ENCODE peak calls at places on chromosomes 2 and 18, in four cellular contexts. V, M, A and G are unnamed samples.

GRCh38 chr18:79511271-79511670 is 115.5 kb downstream of the NFATC1 start:
- DNase-seq in A (no peak), M (no peak), V (no peak), G (no peak)

GRCh38 chr2:28842042-28842441 is 28.1 kb downstream of the TRMT61B start:
- DNase-seq in V (no peak), A (no peak), M (no peak), G (no peak)

GRCh38 chr18:21968334-21968733 is 201.1 kb upstream of the GATA6 start:
- DNase-seq in A (no peak), M (no peak), V (no peak), G (no peak)

GRCh38 chr2:231714639-231715498 is 6.5 kb downstream of the PTMA start:
- DNase-seq in M (peak; percentile 89), A (peak; percentile 75), V (no peak), G (no peak)

GRCh38 chr2:72150961-72151356 is 3.3 kb upstream of the CYP26B1 start:
- DNase-seq in A (no peak), M (no peak), V (no peak), G (no peak)

GRCh38 chr2:232039086-232039485 is 77.6 kb downstream of the DIS3L2 start:
- DNase-seq in A (no peak), V (no peak), M (no peak), G (no peak)

GRCh38 chr2:189982777-189983394 is 79.6 kb downstream of the MSTN start:
- DNase-seq in M (no peak), V (no peak), A (no peak), G (no peak)

GRCh38 chr2:148992448-148992847 is 46.1 kb upstream of the LYPD6B start:
- DNase-seq in V (no peak), A (no peak), M (no peak), G (no peak)

GRCh38 chr2:150586858-150587257 is 99.4 kb upstream of the RND3 start:
- DNase-seq in V (no peak), M (no peak), A (no peak), G (no peak)

GRCh38 chr2:232315923-232316299 is 62.6 kb upstream of the ALPP start:
- DNase-seq in M (no peak), A (no peak), V (no peak), G (no peak)

GRCh38 chr2:176814740-176815367 is 397.7 kb upstream of the HNRNPA3 start:
- DNase-seq in M (peak; percentile 8), A (peak; percentile 46), V (no peak), G (no peak)

GRCh38 chr2:240410004-240410403 is 25.5 kb upstream of the GPC1 start:
- DNase-seq in A (no peak), M (no peak), V (no peak), G (no peak)

GRCh38 chr2:153059338-153060052 is 341.1 kb downstream of the ARL6IP6 start:
- DNase-seq in V (no peak), A (no peak), M (no peak), G (no peak)

GRCh38 chr2:47038656-47039501 is 116.2 kb downstream of the STPG4 start:
- DNase-seq in A (no peak), V (no peak), M (peak; percentile 47), G (peak; percentile 45)

GRCh38 chr2:148990968-148991367 is 47.5 kb upstream of the LYPD6B start:
- DNase-seq in M (no peak), A (no peak), V (no peak), G (no peak)

GRCh38 chr2:189821953-189822748 is 37.9 kb downstream of the PMS1 start:
- DNase-seq in M (no peak), V (no peak), A (no peak), G (no peak)

GRCh38 chr2:98759338-98759737 is 28.4 kb upstream of the MGAT4A start:
- DNase-seq in V (no peak), A (no peak), M (no peak), G (no peak)

GRCh38 chr18:27750014-27750413 is 426.9 kb downstream of the CDH2 start:
- DNase-seq in A (peak; percentile 7), V (peak; percentile 21), M (no peak), G (no peak)

GRCh38 chr2:180406687-180407086 is 399.6 kb upstream of the CWC22 start:
- DNase-seq in M (no peak), A (no peak), V (no peak), G (no peak)

GRCh38 chr2:226771067-226771466 is 28.6 kb downstream of the IRS1 start:
- DNase-seq in A (no peak), M (no peak), V (no peak), G (no peak)

GRCh38 chr2:103525757-103526156 is 763.9 kb downstream of the TMEM182 start:
- DNase-seq in V (no peak), M (no peak), A (no peak), G (no peak)

GRCh38 chr2:71226391-71226964 is 425 bp downstream of the PAIP2B start:
- DNase-seq in V (no peak), A (no peak), M (peak; percentile 34), G (peak; percentile 41)

GRCh38 chr2:43534569-43534968 is 61.3 kb downstream of the THADA start:
- DNase-seq in A (no peak), M (no peak), V (no peak), G (no peak)

GRCh38 chr2:51219468-51219867 is 187.5 kb upstream of the NRXN1 start:
- DNase-seq in A (no peak), M (no peak), V (no peak), G (no peak)

GRCh38 chr2:11414372-11415124 is 51.4 kb downstream of the E2F6 start:
- DNase-seq in M (no peak), V (no peak), A (no peak), G (no peak)

GRCh38 chr2:134360750-134361487 is 107.0 kb downstream of the MGAT5 start:
- DNase-seq in A (no peak), M (no peak), V (no peak), G (peak; percentile 66)

GRCh38 chr2:85790499-85790898 is 36.7 kb downstream of the ATOH8 start:
- DNase-seq in A (no peak), M (no peak), V (no peak), G (no peak)

GRCh38 chr2:197279997-197280756 is 30.4 kb downstream of the ANKRD44 start:
- DNase-seq in A (no peak), M (no peak), V (peak; percentile 84), G (no peak)

GRCh38 chr2:45833968-45834344 is 182.5 kb downstream of the PRKCE start:
- DNase-seq in M (no peak), A (peak; percentile 69), V (no peak), G (no peak)

GRCh38 chr18:62436636-62437519 is 85.9 kb upstream of the ZCCHC2 start:
- DNase-seq in M (no peak), V (no peak), A (no peak), G (no peak)

GRCh38 chr2:42964444-42965081 is 172.2 kb upstream of the HAAO start:
- DNase-seq in V (peak; percentile 81), A (no peak), M (no peak), G (no peak)

GRCh38 chr2:113930448-113930847 is 40.6 kb downstream of the ACTR3 start:
- DNase-seq in M (no peak), A (no peak), V (no peak), G (no peak)

GRCh38 chr2:157336137-157336721 is 10.6 kb upstream of the ERMN start:
- DNase-seq in V (peak; percentile 14), M (peak; percentile 56), A (peak; percentile 29), G (no peak)